ENCODE peak calls at places on chromosomes 12 and 14, in four cellular contexts. H is IMR-90, B is K562, Y is keratinocyte. R is an unnamed sample. For H3K9me1, the result is how much of the 10 kb centered on the place peaks cover.

GRCh38 chr12:59708484-59708883 is 112.7 kb downstream of the SLC16A7 start:
- DNase-seq in H (peak), B (no peak), Y (no peak), R (no peak)

GRCh38 chr12:56282581-56282980 is 15.8 kb downstream of the COQ10A start:
- DNase-seq in H (no peak), B (no peak), Y (no peak), R (no peak)

GRCh38 chr12:108629824-108630476 is 3.7 kb downstream of the SELPLG start:
- DNase-seq in H (peak), B (peak), Y (peak), R (peak)

GRCh38 chr12:119593578-119594398 is at the start of gene TMEM233:
- DNase-seq in H (no peak), B (no peak), Y (no peak), R (no peak)

GRCh38 chr12:6534914-6535696 is 788 bp downstream of the GAPDH start:
- DNase-seq in H (peak), B (peak), Y (no peak), R (peak)

GRCh38 chr14:100419856-100420255 is 96.7 kb downstream of the SLC25A47 start:
- DNase-seq in H (no peak), B (peak), Y (no peak), R (no peak)

GRCh38 chr14:65821224-65821753 is 408.8 kb downstream of the FUT8 start:
- DNase-seq in H (no peak), B (no peak), Y (no peak), R (no peak)

GRCh38 chr14:77752799-77753516 is 8.0 kb downstream of the SNW1 start:
- DNase-seq in H (peak), B (no peak), Y (no peak), R (no peak)

GRCh38 chr14:51653096-51653814 is 1.5 kb downstream of the FRMD6 start:
- DNase-seq in H (peak), B (no peak), Y (no peak), R (peak)

GRCh38 chr14:24784981-24785380 is 151.0 kb upstream of the GZMB start:
- DNase-seq in H (no peak), B (no peak), Y (no peak), R (no peak)

GRCh38 chr14:77790566-77791224 is 9.2 kb upstream of the ADCK1 start:
- DNase-seq in H (no peak), B (no peak), Y (peak), R (no peak)

GRCh38 chr14:76421662-76422061 is 45.7 kb downstream of the ESRRB start:
- DNase-seq in H (no peak), B (no peak), Y (no peak), R (no peak)

GRCh38 chr12:11757095-11757494 is 107.6 kb downstream of the ETV6 start:
- DNase-seq in H (no peak), B (no peak), Y (no peak), R (no peak)

GRCh38 chr12:105944628-105945027 is 194.1 kb downstream of the NUAK1 start:
- DNase-seq in H (no peak), B (no peak), Y (no peak), R (no peak)

GRCh38 chr14:53062856-53063255 is 90.3 kb downstream of the DDHD1 start:
- DNase-seq in H (peak), B (no peak), Y (no peak), R (no peak)

GRCh38 chr14:58151264-58151700 is 731 bp downstream of the ARMH4 start:
- DNase-seq in H (no peak), B (no peak), Y (no peak), R (peak)

GRCh38 chr12:65827827-65828231 is 3.5 kb downstream of the HMGA2 start:
- DNase-seq in H (no peak), B (no peak), Y (no peak), R (peak)

GRCh38 chr14:26121181-26121580 is 476.7 kb downstream of the NOVA1 start:
- DNase-seq in H (no peak), B (no peak), Y (no peak), R (peak)

GRCh38 chr12:101829639-101830390 is 944 bp downstream of the GNPTAB start:
- DNase-seq in H (no peak), B (no peak), Y (no peak), R (peak)

GRCh38 chr12:57767317-57767716 is 439 bp upstream of the CYP27B1 start:
- DNase-seq in H (no peak), B (no peak), Y (no peak), R (no peak)

GRCh38 chr12:25069221-25069620 is 120.3 kb upstream of the BCAT1 start:
- DNase-seq in H (peak), B (no peak), Y (no peak), R (no peak)

GRCh38 chr12:111838353-111838752 is 3.7 kb upstream of the MAPKAPK5 start:
- DNase-seq in H (no peak), B (peak), Y (no peak), R (no peak)

GRCh38 chr12:68495666-68496065 is 115.0 kb upstream of the RAP1B start:
- DNase-seq in H (peak), B (no peak), Y (no peak), R (peak)

GRCh38 chr14:101827286-101827685 is 65.8 kb downstream of the PPP2R5C start:
- DNase-seq in H (no peak), B (no peak), Y (no peak), R (no peak)

GRCh38 chr12:98538031-98538430 is 22.6 kb downstream of the TMPO start:
- DNase-seq in H (no peak), B (no peak), Y (no peak), R (no peak)
- H3K27ac ChIP-seq in H (no peak), B (no peak), Y (no peak), R (no peak)

GRCh38 chr14:70436867-70437266 is 15.1 kb upstream of the ADAM21 start:
- DNase-seq in H (no peak), B (no peak), Y (no peak), R (no peak)

GRCh38 chr14:70442750-70443149 is 9.2 kb upstream of the ADAM21 start:
- DNase-seq in H (no peak), B (no peak), Y (no peak), R (no peak)

GRCh38 chr14:70441641-70442040 is 10.3 kb upstream of the ADAM21 start:
- DNase-seq in H (no peak), B (no peak), Y (no peak), R (no peak)
- H3K9me1 ChIP-seq in H (under half), B (under half), Y (under half), R (under half)

GRCh38 chr14:89406941-89407340 is 10.1 kb downstream of the FOXN3 start:
- DNase-seq in H (no peak), B (no peak), Y (no peak), R (peak)
- H3K27ac ChIP-seq in H (no peak), B (no peak), Y (no peak), R (peak)

GRCh38 chr12:1297206-1297605 is 297.2 kb downstream of the FBXL14 start:
- DNase-seq in H (peak), B (no peak), Y (no peak), R (no peak)

GRCh38 chr12:1300460-1300859 is 293.9 kb downstream of the FBXL14 start:
- DNase-seq in H (no peak), B (no peak), Y (no peak), R (no peak)

GRCh38 chr12:1302471-1302870 is 291.9 kb downstream of the FBXL14 start:
- DNase-seq in H (no peak), B (no peak), Y (no peak), R (no peak)

GRCh38 chr12:1293901-1294300 is 300.5 kb downstream of the FBXL14 start:
- DNase-seq in H (no peak), B (no peak), Y (no peak), R (no peak)

DNA sequence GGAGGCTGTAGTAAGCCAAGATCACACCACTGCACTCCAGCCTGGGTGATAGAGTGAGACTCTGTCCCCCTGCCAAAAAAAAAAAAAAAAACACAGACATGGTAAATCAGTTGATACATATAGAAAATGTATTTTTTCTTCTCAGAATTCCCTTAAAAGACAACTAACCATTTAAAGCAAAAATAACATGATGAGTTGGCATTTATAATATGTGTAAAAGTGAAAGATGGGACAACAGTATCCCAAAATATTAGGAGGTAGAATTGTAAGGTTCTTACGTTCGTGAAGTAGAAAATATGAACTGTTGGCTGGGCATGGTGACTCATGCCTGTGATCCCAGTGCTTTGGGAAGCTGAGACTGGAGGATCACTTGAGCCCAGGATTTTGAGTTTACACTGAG is 296.7 kb downstream of the FBXL14 start:
- DNase-seq in H (peak), B (no peak), Y (no peak), R (no peak)
- H3K9me1 ChIP-seq in H (under half), B (under half), Y (under half), R (under half)

GRCh38 chr14:68510201-68510600 is 282.7 kb downstream of the ZFP36L1 start:
- DNase-seq in H (peak), B (no peak), Y (no peak), R (no peak)

GRCh38 chr14:68510951-68511726 is 281.7 kb downstream of the ZFP36L1 start:
- DNase-seq in H (no peak), B (no peak), Y (no peak), R (no peak)

GRCh38 chr14:68512088-68512487 is 280.8 kb downstream of the ZFP36L1 start:
- DNase-seq in H (peak), B (no peak), Y (no peak), R (no peak)

GRCh38 chr14:68513137-68513536 is 279.7 kb downstream of the ZFP36L1 start:
- DNase-seq in H (no peak), B (no peak), Y (no peak), R (no peak)

GRCh38 chr14:68511727-68512047 is 281.2 kb downstream of the ZFP36L1 start:
- DNase-seq in H (no peak), B (no peak), Y (no peak), R (no peak)
- H3K27ac ChIP-seq in H (no peak), B (no peak), Y (no peak), R (no peak)

DNA sequence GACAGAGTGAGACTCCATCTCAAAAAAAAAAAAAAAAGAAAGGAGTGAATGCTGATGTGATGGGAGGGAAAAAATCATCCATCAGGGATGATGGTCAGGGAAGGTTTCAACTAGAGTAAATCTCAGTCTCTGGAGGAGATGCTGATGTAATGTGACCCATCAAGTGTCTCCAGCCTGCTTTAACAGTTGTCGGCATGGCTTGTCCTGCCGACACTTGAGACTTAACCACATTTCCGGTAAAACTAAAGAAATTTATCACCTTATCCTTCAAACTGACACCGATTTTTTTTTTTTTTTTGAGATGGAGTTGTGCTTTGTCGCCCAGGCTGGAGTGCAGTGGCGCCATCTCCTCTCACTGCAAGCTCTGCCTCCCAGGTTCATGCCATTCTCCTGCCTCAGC is 21.5 kb upstream of the ANAPC5 start:
- DNase-seq in H (no peak), B (no peak), Y (no peak), R (no peak)
- H3K9me1 ChIP-seq in H (under half), B (under half), Y (under half), R (under half)

GRCh38 chr12:88924162-88924561 is 343.9 kb upstream of the KITLG start:
- DNase-seq in H (no peak), B (no peak), Y (no peak), R (no peak)

GRCh38 chr12:88922816-88923215 is 342.5 kb upstream of the KITLG start:
- DNase-seq in H (peak), B (no peak), Y (no peak), R (no peak)

GRCh38 chr12:88923631-88924030 is 343.4 kb upstream of the KITLG start:
- DNase-seq in H (no peak), B (no peak), Y (no peak), R (no peak)

GRCh38 chr12:88921890-88922532 is 341.7 kb upstream of the KITLG start:
- DNase-seq in H (no peak), B (no peak), Y (no peak), R (no peak)

DNA sequence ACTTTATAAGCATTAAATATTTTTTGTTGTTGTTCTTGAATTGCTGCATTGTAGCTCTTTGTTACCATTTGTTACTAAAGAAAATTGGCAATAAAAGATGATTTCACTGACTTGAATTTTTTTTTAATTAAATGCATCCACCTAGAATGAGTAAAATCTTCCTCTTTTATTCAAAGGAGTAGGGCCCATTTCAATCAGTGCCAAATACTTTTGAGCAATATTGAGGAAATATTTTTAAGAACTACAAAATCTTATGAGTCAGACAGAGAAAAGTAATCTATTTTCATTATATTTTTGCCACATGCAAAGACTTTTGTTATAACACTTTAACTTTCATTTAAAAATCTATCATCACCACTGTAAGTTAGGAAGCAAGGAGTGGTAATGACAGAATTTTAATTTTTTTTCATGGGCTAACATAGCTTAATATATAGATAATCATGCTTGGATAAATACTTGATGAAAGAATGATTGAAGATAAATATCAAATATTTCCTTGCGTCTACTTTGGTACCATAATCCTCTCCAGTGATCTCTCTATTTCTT is 345.2 kb upstream of the KITLG start:
- DNase-seq in H (peak), B (no peak), Y (no peak), R (no peak)
- H3K27ac ChIP-seq in H (no peak), B (no peak), Y (peak), R (peak)

GRCh38 chr14:71400821-71401447 is 493.7 kb downstream of the PCNX1 start:
- DNase-seq in H (peak), B (no peak), Y (no peak), R (peak)
- H3K9me1 ChIP-seq in H (under half), B (under half), Y (under half), R (under half)

GRCh38 chr12:50441763-50442162 is 41.1 kb downstream of the LARP4 start:
- DNase-seq in H (no peak), B (no peak), Y (no peak), R (no peak)
- H3K27ac ChIP-seq in H (no peak), B (no peak), Y (peak), R (no peak)

R was measured in endothelial cell of umbilical vein.